ENCODE peak calls at places on chromosomes 4 and X, in five cellular contexts. J is DMS153, G is T-helper 17 cell, V is AG09319, W is head of caudate nucleus. S is an unnamed sample.

GRCh38 chr4:129218355-129218754 is 122.4 kb downstream of the C4orf33 start:
- DNase-seq in V (no peak), J (peak), G (no peak), W (peak), S (peak)

GRCh38 chr4:88660446-88661294 is 37.0 kb downstream of the NAP1L5 start:
- DNase-seq in G (no peak), W (no peak), V (no peak), J (no peak), S (no peak)

GRCh38 chr4:155954118-155954503 is 445 bp upstream of the CTSO start:
- DNase-seq in V (no peak), J (no peak), W (no peak), G (no peak), S (no peak)

GRCh38 chrX:13398073-13398823 is 78.4 kb upstream of the ATXN3L start:
- DNase-seq in G (no peak), W (no peak), J (no peak), V (peak), S (no peak)

GRCh38 chr4:72486991-72487390 is 82.0 kb downstream of the ADAMTS3 start:
- DNase-seq in W (no peak), J (no peak), G (no peak), V (no peak), S (no peak)

GRCh38 chrX:87518504-87518903 is 902 bp downstream of the KLHL4 start:
- DNase-seq in J (no peak), V (no peak), W (no peak), G (no peak), S (no peak)

GRCh38 chr4:85905761-85906160 is 430.8 kb downstream of the ARHGAP24 start:
- DNase-seq in J (peak), V (no peak), G (no peak), W (no peak), S (no peak)

GRCh38 chr4:107210450-107211239 is 174.5 kb upstream of the DKK2 start:
- DNase-seq in G (no peak), V (no peak), J (no peak), W (no peak), S (no peak)

GRCh38 chrX:18792828-18793227 is 85.4 kb downstream of the PPEF1 start:
- DNase-seq in W (no peak), G (no peak), V (no peak), J (no peak), S (no peak)

GRCh38 chr4:121597346-121597934 is 99.3 kb downstream of the ANXA5 start:
- DNase-seq in W (no peak), J (no peak), G (no peak), V (no peak), S (no peak)

GRCh38 chr4:48602222-48602621 is 112.2 kb downstream of the ZAR1 start:
- DNase-seq in G (no peak), V (no peak), J (no peak), W (no peak), S (no peak)

GRCh38 chr4:143282170-143282760 is 54.4 kb upstream of the GAB1 start:
- DNase-seq in J (no peak), G (no peak), W (no peak), V (no peak), S (no peak)

GRCh38 chr4:14646831-14647230 is 355.4 kb upstream of the CPEB2 start:
- DNase-seq in V (no peak), W (no peak), J (no peak), G (no peak), S (no peak)

GRCh38 chr4:167031534-167032156 is 202.6 kb downstream of the SPOCK3 start:
- DNase-seq in V (no peak), G (no peak), W (no peak), J (no peak), S (no peak)

GRCh38 chrX:15436220-15436619 is 52.0 kb upstream of the VEGFD start:
- DNase-seq in G (no peak), J (no peak), V (no peak), W (no peak), S (no peak)

GRCh38 chrX:69116077-69116476 is 49.2 kb downstream of the PJA1 start:
- DNase-seq in V (no peak), J (no peak), W (no peak), G (no peak), S (no peak)

GRCh38 chr4:106186201-106186600 is 129.8 kb downstream of the TBCK start:
- DNase-seq in J (no peak), V (peak), W (no peak), G (no peak), S (no peak)

GRCh38 chr4:151942971-151943370 is 182.2 kb upstream of the GATB start:
- DNase-seq in G (no peak), J (no peak), V (no peak), W (no peak), S (no peak)

GRCh38 chr4:1720163-1720983 is 750 bp downstream of the TMEM129 start:
- DNase-seq in G (no peak), J (no peak), V (no peak), W (peak), S (peak)

GRCh38 chrX:16528620-16529019 is 121.3 kb upstream of the S100G start:
- DNase-seq in W (no peak), J (no peak), G (peak), V (no peak), S (no peak)

GRCh38 chr4:1008840-1009646 is 2.4 kb upstream of the FGFRL1 start:
- DNase-seq in V (no peak), W (no peak), G (peak), J (no peak), S (no peak)

GRCh38 chr4:139275281-139275735 is 4.7 kb downstream of the MGARP start:
- DNase-seq in W (no peak), J (no peak), V (no peak), G (no peak), S (no peak)

GRCh38 chr4:25402521-25402920 is 25.5 kb downstream of the ANAPC4 start:
- DNase-seq in W (no peak), G (no peak), V (no peak), J (no peak), S (no peak)

GRCh38 chr4:120731561-120731960 is 191.0 kb downstream of the PRDM5 start:
- DNase-seq in G (no peak), V (peak), W (no peak), J (no peak), S (no peak)

GRCh38 chr4:182929296-182929695 is 12.1 kb upstream of the DCTD start:
- DNase-seq in V (peak), G (no peak), J (no peak), W (peak), S (no peak)

GRCh38 chr4:113472864-113473263 is 288.7 kb downstream of the CAMK2D start:
- DNase-seq in W (no peak), J (no peak), V (no peak), G (no peak), S (no peak)

GRCh38 chr4:25875281-25875745 is 12.5 kb upstream of the SEL1L3 start:
- DNase-seq in J (no peak), W (no peak), V (no peak), G (no peak), S (no peak)

GRCh38 chrX:109709129-109709631 is 23.9 kb downstream of the ACSL4 start:
- DNase-seq in J (no peak), V (no peak), W (no peak), G (no peak), S (no peak)

GRCh38 chrX:119759333-119759766 is 962 bp downstream of the SOWAHD start:
- DNase-seq in J (no peak), W (no peak), V (no peak), G (no peak), S (peak)

GRCh38 chr4:101040776-101041175 is 306.6 kb downstream of the PPP3CA start:
- DNase-seq in G (no peak), V (no peak), J (no peak), W (no peak), S (no peak)

GRCh38 chrX:40108084-40108958 is 10.6 kb upstream of the BCOR start:
- DNase-seq in J (no peak), W (peak), G (no peak), V (no peak), S (peak)

GRCh38 chr4:80202784-80203553 is 5.7 kb downstream of the PRDM8 start:
- DNase-seq in G (peak), J (peak), W (peak), V (no peak), S (peak)

GRCh38 chr4:25172964-25173917 is 13.0 kb upstream of the SEPSECS start:
- DNase-seq in V (peak), G (no peak), W (peak), J (no peak), S (no peak)

GRCh38 chr4:16617416-16617815 is 281.0 kb downstream of the LDB2 start:
- DNase-seq in J (no peak), V (no peak), W (no peak), G (no peak), S (no peak)

S was measured in neural progenitor cell.